ENCODE peak calls at places on chromosomes 13 and 19, in seven cellular contexts. One of them, this sample, is unnamed.

GRCh38 chr13:59398127-59398526 is 765.6 kb downstream of the DIAPH3 start:
- DNase-seq in H1: no peak
- DNase-seq in stomach: no peak
- DNase-seq in sigmoid colon: no peak
- DNase-seq in HepG2: no peak
- DNase-seq in transverse colon: no peak
- DNase-seq in upper lobe of left lung: no peak
- DNase-seq in this sample: no peak

GRCh38 chr19:31064486-31064885 is 284.8 kb downstream of the TSHZ3 start:
- DNase-seq in H1: no peak
- DNase-seq in transverse colon: no peak
- DNase-seq in HepG2: no peak
- DNase-seq in sigmoid colon: no peak
- DNase-seq in upper lobe of left lung: no peak
- DNase-seq in stomach: no peak
- DNase-seq in this sample: no peak

GRCh38 chr19:2804156-2805004 is 15.3 kb upstream of the ZNF554 start:
- DNase-seq in sigmoid colon: no peak
- DNase-seq in stomach: no peak
- DNase-seq in H1: no peak
- DNase-seq in transverse colon: no peak
- DNase-seq in upper lobe of left lung: peak; percentile 52
- DNase-seq in HepG2: no peak
- DNase-seq in this sample: no peak

GRCh38 chr13:52348983-52349780 is 56.8 kb downstream of the THSD1 start:
- DNase-seq in HepG2: no peak
- DNase-seq in stomach: no peak
- DNase-seq in transverse colon: no peak
- DNase-seq in sigmoid colon: no peak
- DNase-seq in upper lobe of left lung: no peak
- DNase-seq in H1: no peak
- DNase-seq in this sample: no peak

GRCh38 chr19:17579523-17580244 is 24.2 kb downstream of the COLGALT1 start:
- DNase-seq in stomach: no peak
- DNase-seq in transverse colon: peak; percentile 78
- DNase-seq in H1: peak; percentile 87
- DNase-seq in sigmoid colon: no peak
- DNase-seq in upper lobe of left lung: peak; percentile 88
- DNase-seq in HepG2: no peak
- DNase-seq in this sample: no peak

GRCh38 chr13:105363747-105364177 is 1171.7 kb downstream of the EFNB2 start:
- DNase-seq in HepG2: no peak
- DNase-seq in H1: no peak
- DNase-seq in transverse colon: no peak
- DNase-seq in sigmoid colon: no peak
- DNase-seq in stomach: no peak
- DNase-seq in upper lobe of left lung: no peak
- DNase-seq in this sample: no peak

GRCh38 chr13:34044660-34045080 is 226.7 kb downstream of the RFC3 start:
- DNase-seq in sigmoid colon: no peak
- DNase-seq in transverse colon: no peak
- DNase-seq in HepG2: no peak
- DNase-seq in upper lobe of left lung: no peak
- DNase-seq in H1: no peak
- DNase-seq in stomach: no peak
- DNase-seq in this sample: no peak

GRCh38 chr19:9945319-9945966 is 9.1 kb upstream of the OLFM2 start:
- DNase-seq in HepG2: peak; percentile 10
- DNase-seq in stomach: peak; percentile 41
- DNase-seq in transverse colon: peak; percentile 73
- DNase-seq in upper lobe of left lung: peak; percentile 69
- DNase-seq in sigmoid colon: peak; percentile 98
- DNase-seq in H1: no peak
- DNase-seq in this sample: peak; percentile 93

GRCh38 chr13:44013666-44014291 is 134.1 kb downstream of the LACC1 start:
- DNase-seq in H1: no peak
- DNase-seq in transverse colon: no peak
- DNase-seq in stomach: no peak
- DNase-seq in sigmoid colon: no peak
- DNase-seq in upper lobe of left lung: no peak
- DNase-seq in HepG2: no peak
- DNase-seq in this sample: no peak

GRCh38 chr19:15330801-15331418 is 1.4 kb downstream of the BRD4 start:
- DNase-seq in stomach: no peak
- DNase-seq in H1: no peak
- DNase-seq in sigmoid colon: no peak
- DNase-seq in upper lobe of left lung: no peak
- DNase-seq in HepG2: no peak
- DNase-seq in transverse colon: peak; percentile 21
- DNase-seq in this sample: no peak

GRCh38 chr19:29512748-29513147 is 13.0 kb upstream of the VSTM2B start:
- DNase-seq in transverse colon: no peak
- DNase-seq in HepG2: no peak
- DNase-seq in stomach: no peak
- DNase-seq in H1: no peak
- DNase-seq in upper lobe of left lung: no peak
- DNase-seq in sigmoid colon: no peak
- DNase-seq in this sample: no peak

GRCh38 chr19:28424041-28424440 is 788.9 kb downstream of the UQCRFS1 start:
- DNase-seq in sigmoid colon: no peak
- DNase-seq in stomach: no peak
- DNase-seq in upper lobe of left lung: no peak
- DNase-seq in H1: peak; percentile 54
- DNase-seq in HepG2: no peak
- DNase-seq in transverse colon: no peak
- DNase-seq in this sample: no peak

GRCh38 chr13:73599232-73600128 is 534.7 kb downstream of the KLF12 start:
- DNase-seq in H1: no peak
- DNase-seq in stomach: no peak
- DNase-seq in transverse colon: no peak
- DNase-seq in sigmoid colon: no peak
- DNase-seq in upper lobe of left lung: no peak
- DNase-seq in HepG2: no peak
- DNase-seq in this sample: no peak

GRCh38 chr13:67880916-67881315 is 650.8 kb upstream of the PCDH9 start:
- DNase-seq in stomach: no peak
- DNase-seq in sigmoid colon: no peak
- DNase-seq in transverse colon: no peak
- DNase-seq in HepG2: no peak
- DNase-seq in upper lobe of left lung: no peak
- DNase-seq in H1: no peak
- DNase-seq in this sample: no peak

GRCh38 chr19:8682931-8683330 is 15.7 kb downstream of the ACTL9 start:
- DNase-seq in upper lobe of left lung: no peak
- DNase-seq in HepG2: no peak
- DNase-seq in H1: no peak
- DNase-seq in sigmoid colon: no peak
- DNase-seq in stomach: no peak
- DNase-seq in transverse colon: no peak
- DNase-seq in this sample: no peak

GRCh38 chr19:8086849-8087248 is 34.3 kb downstream of the CCL25 start:
- DNase-seq in upper lobe of left lung: no peak
- DNase-seq in sigmoid colon: no peak
- DNase-seq in stomach: no peak
- DNase-seq in transverse colon: no peak
- DNase-seq in HepG2: no peak
- DNase-seq in H1: no peak
- DNase-seq in this sample: no peak

GRCh38 chr13:77863037-77863630 is 55.5 kb downstream of the EDNRB start:
- DNase-seq in sigmoid colon: no peak
- DNase-seq in H1: no peak
- DNase-seq in HepG2: no peak
- DNase-seq in stomach: no peak
- DNase-seq in upper lobe of left lung: no peak
- DNase-seq in transverse colon: no peak
- DNase-seq in this sample: no peak

GRCh38 chr13:112424098-112424497 is 47.9 kb downstream of the SPACA7 start:
- DNase-seq in transverse colon: no peak
- DNase-seq in HepG2: no peak
- DNase-seq in stomach: no peak
- DNase-seq in sigmoid colon: no peak
- DNase-seq in H1: no peak
- DNase-seq in upper lobe of left lung: no peak
- DNase-seq in this sample: no peak

GRCh38 chr19:3285647-3286176 is 61.3 kb downstream of the CELF5 start:
- DNase-seq in HepG2: peak; percentile 59
- DNase-seq in H1: no peak
- DNase-seq in sigmoid colon: no peak
- DNase-seq in upper lobe of left lung: peak; percentile 89
- DNase-seq in transverse colon: no peak
- DNase-seq in stomach: no peak
- DNase-seq in this sample: no peak

GRCh38 chr19:10289836-10290438 is at the start of gene ICAM5:
- DNase-seq in transverse colon: peak; percentile 13
- DNase-seq in stomach: no peak
- DNase-seq in upper lobe of left lung: peak; percentile 93
- DNase-seq in HepG2: no peak
- DNase-seq in sigmoid colon: no peak
- DNase-seq in H1: no peak
- DNase-seq in this sample: no peak

GRCh38 chr19:9672893-9673292 is 2.0 kb downstream of the ZNF562 start:
- DNase-seq in upper lobe of left lung: no peak
- DNase-seq in stomach: no peak
- DNase-seq in H1: no peak
- DNase-seq in transverse colon: no peak
- DNase-seq in sigmoid colon: no peak
- DNase-seq in HepG2: peak; percentile 14
- DNase-seq in this sample: no peak

GRCh38 chr13:42985312-42986175 is 6.5 kb downstream of the EPSTI1 start:
- DNase-seq in transverse colon: peak; percentile 81
- DNase-seq in upper lobe of left lung: no peak
- DNase-seq in sigmoid colon: no peak
- DNase-seq in HepG2: no peak
- DNase-seq in stomach: peak; percentile 46
- DNase-seq in H1: no peak
- DNase-seq in this sample: no peak

DNA sequence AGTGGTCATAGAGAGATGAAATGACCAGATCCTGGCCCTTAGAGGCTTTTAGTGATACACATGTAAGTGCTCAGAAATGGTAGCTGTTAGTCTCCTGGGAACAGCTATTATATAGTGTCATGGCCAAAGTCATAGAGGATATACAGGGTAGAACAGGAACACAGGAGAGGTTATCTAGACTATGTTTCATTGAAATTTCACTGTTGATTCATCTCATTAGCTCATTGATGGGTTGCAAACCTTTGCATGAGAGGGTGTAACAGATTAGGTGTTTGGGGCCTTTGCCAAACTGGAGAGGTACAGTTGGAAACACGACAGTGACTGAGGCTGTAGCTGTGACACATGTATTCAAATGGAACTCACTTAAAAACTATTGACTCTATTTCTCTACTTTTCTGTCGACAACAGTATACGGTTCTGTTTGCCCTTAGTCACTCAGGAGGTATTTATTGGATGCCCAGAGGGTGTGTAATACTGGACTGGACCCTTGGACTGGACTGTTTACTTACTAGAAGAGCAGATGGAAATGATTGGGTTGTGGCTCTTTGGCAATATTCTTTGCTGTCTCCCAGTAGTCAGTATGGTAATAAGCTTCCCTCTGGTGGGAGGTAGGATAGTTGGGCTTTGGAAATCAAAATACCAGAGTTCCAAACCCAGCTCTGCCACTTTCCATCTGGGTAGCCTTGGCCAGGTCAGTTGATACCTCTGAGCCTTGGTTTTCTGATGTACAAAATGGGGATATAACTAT is 29.8 kb downstream of the ARHGAP35 start:
- DNase-seq in stomach: no peak
- DNase-seq in sigmoid colon: no peak
- DNase-seq in HepG2: peak; percentile 99
- DNase-seq in upper lobe of left lung: no peak
- DNase-seq in transverse colon: no peak
- DNase-seq in H1: no peak
- DNase-seq in this sample: no peak
- TF ChIP-seq POLR2AphosphoS5 in stomach: no peak
- TF ChIP-seq POLR2AphosphoS5 in sigmoid colon: no peak
- TF ChIP-seq POLR2AphosphoS5 in HepG2: no peak
- TF ChIP-seq POLR2AphosphoS5 in upper lobe of left lung: no peak
- TF ChIP-seq POLR2AphosphoS5 in transverse colon: no peak
- TF ChIP-seq POLR2AphosphoS5 in H1: no peak
- TF ChIP-seq POLR2AphosphoS5 in this sample: no peak

GRCh38 chr19:5536337-5536894 is 31.3 kb downstream of the TINCR start:
- DNase-seq in stomach: peak; percentile 84
- DNase-seq in transverse colon: no peak
- DNase-seq in upper lobe of left lung: peak; percentile 86
- DNase-seq in H1: peak; percentile 70
- DNase-seq in sigmoid colon: peak; percentile 70
- DNase-seq in HepG2: no peak
- DNase-seq in this sample: no peak
- TF ChIP-seq EP300 in stomach: no peak
- TF ChIP-seq EP300 in transverse colon: no peak
- TF ChIP-seq EP300 in upper lobe of left lung: no peak
- TF ChIP-seq EP300 in H1: no peak
- TF ChIP-seq EP300 in sigmoid colon: no peak
- TF ChIP-seq EP300 in HepG2: no peak
- TF ChIP-seq EP300 in this sample: no peak

DNA sequence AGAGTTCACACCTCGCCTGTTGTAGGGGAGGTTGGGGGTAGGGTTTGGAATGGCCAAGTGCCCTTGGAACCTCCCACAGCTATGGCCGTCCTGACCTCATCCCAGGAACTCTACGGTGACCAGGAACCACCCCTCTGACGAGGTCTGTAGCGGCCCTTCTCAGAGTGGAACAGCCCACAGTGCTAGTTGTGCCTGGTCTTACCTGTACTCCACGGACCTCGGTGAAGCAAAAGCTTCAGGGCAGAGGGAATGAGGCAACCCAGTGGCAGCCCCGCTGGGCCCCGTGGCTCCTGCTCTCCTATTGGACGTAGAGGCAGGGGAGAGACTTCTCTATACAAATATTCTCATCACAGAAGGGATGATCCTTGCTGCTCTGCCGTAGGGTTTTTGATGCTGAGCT is 7.1 kb downstream of the TSSK6 start:
- DNase-seq in sigmoid colon: no peak
- DNase-seq in HepG2: no peak
- DNase-seq in transverse colon: no peak
- DNase-seq in stomach: no peak
- DNase-seq in H1: no peak
- DNase-seq in upper lobe of left lung: no peak
- DNase-seq in this sample: no peak
- H3K27ac ChIP-seq in sigmoid colon: no peak overlapping the region
- H3K27ac ChIP-seq in HepG2: no peak overlapping the region
- H3K27ac ChIP-seq in transverse colon: no peak overlapping the region
- H3K27ac ChIP-seq in stomach: no peak overlapping the region
- H3K27ac ChIP-seq in H1: peak overlapping the region; percentile 10
- H3K27ac ChIP-seq in upper lobe of left lung: no peak overlapping the region
- H3K27ac ChIP-seq in this sample: no peak overlapping the region

GRCh38 chr13:70634893-70635292 is 526.6 kb upstream of the KLHL1 start:
- DNase-seq in upper lobe of left lung: no peak
- DNase-seq in transverse colon: no peak
- DNase-seq in HepG2: no peak
- DNase-seq in sigmoid colon: no peak
- DNase-seq in stomach: no peak
- DNase-seq in H1: no peak
- DNase-seq in this sample: no peak

DNA sequence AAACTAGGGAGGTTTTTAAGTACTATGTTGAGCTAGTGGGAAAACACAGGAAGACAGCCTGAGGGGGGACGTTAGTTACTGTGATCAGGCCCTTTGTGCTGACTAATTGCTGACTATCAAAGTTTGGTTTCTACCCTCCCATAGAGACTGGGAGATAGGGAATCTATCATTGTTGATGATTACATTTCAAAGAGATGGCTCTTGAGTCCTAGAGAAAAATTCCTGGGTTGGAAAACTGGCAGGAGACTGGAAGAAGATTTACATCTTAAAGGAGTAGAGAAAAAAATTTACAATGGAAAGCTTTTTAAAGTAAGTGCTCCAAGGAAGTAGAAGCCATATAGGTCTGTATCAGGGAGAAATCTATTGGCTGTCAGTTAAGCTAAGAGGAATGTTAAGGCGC is 522.0 kb upstream of the KLHL1 start:
- DNase-seq in upper lobe of left lung: no peak
- DNase-seq in HepG2: no peak
- DNase-seq in stomach: no peak
- DNase-seq in sigmoid colon: no peak
- DNase-seq in H1: peak; percentile 31
- DNase-seq in transverse colon: no peak
- DNase-seq in this sample: no peak
- TF ChIP-seq POLR2AphosphoS5 in upper lobe of left lung: no peak
- TF ChIP-seq POLR2AphosphoS5 in HepG2: no peak
- TF ChIP-seq POLR2AphosphoS5 in stomach: no peak
- TF ChIP-seq POLR2AphosphoS5 in sigmoid colon: no peak
- TF ChIP-seq POLR2AphosphoS5 in H1: no peak
- TF ChIP-seq POLR2AphosphoS5 in transverse colon: no peak
- TF ChIP-seq POLR2AphosphoS5 in this sample: no peak